ENCODE peak calls at places on chromosomes 16 and 17, in ten cellular contexts. Q, S, H, P, C, D, U, E, B and A are unnamed samples. For H3K4me1, the result is how much of the 10 kb centered on the place peaks cover.

GRCh38 chr17:1896243-1897163 is 66.7 kb downstream of the RPA1 start:
- DNase-seq in Q (no peak), S (no peak), H (no peak), P (no peak), C (no peak), D (no peak), U (no peak), E (no peak), B (no peak), A (no peak)

GRCh38 chr16:87321336-87322107 is 4.3 kb upstream of the C16orf95 start:
- DNase-seq in Q (no peak), S (no peak), H (no peak), P (no peak), C (no peak), D (no peak), U (no peak), E (no peak), B (no peak), A (no peak)

GRCh38 chr17:28402844-28403243 is 3.2 kb downstream of the SLC46A1 start:
- DNase-seq in Q (no peak), S (no peak), H (no peak), P (no peak), C (no peak), D (no peak), U (no peak), E (no peak), B (no peak), A (no peak)

GRCh38 chr16:12320298-12320706 is 343.8 kb downstream of the SNX29 start:
- DNase-seq in Q (no peak), S (no peak), H (no peak), P (no peak), C (no peak), D (no peak), U (no peak), E (peak), B (no peak), A (no peak)

GRCh38 chr16:85667261-85667660 is 21.5 kb downstream of the GINS2 start:
- DNase-seq in Q (no peak), S (no peak), H (peak), P (no peak), C (no peak), D (no peak), U (no peak), E (no peak), B (no peak), A (no peak)

GRCh38 chr16:31148896-31149295 is 970 bp downstream of the PRSS36 start:
- DNase-seq in Q (no peak), S (no peak), H (no peak), P (peak), C (no peak), D (no peak), U (no peak), E (no peak), B (no peak), A (no peak)

GRCh38 chr16:88702364-88703210 is 3.6 kb downstream of the RNF166 start:
- DNase-seq in Q (no peak), S (no peak), H (no peak), P (no peak), C (no peak), D (no peak), U (no peak), E (no peak), B (no peak), A (no peak)

GRCh38 chr17:40539711-40540411 is 25.4 kb downstream of the CCR7 start:
- DNase-seq in Q (no peak), S (no peak), H (no peak), P (peak), C (no peak), D (no peak), U (no peak), E (no peak), B (no peak), A (no peak)

GRCh38 chr17:50304781-50305404 is 30.6 kb downstream of the TMEM92 start:
- DNase-seq in Q (no peak), S (no peak), H (no peak), P (no peak), C (no peak), D (peak), U (no peak), E (peak), B (no peak), A (no peak)

GRCh38 chr16:30965436-30965835 is 7.9 kb downstream of the SETD1A start:
- DNase-seq in Q (no peak), S (no peak), H (no peak), P (no peak), C (no peak), D (no peak), U (no peak), E (no peak), B (no peak), A (no peak)

GRCh38 chr17:63446981-63447687 is 1.0 kb upstream of the CYB561 start:
- DNase-seq in Q (no peak), S (no peak), H (peak), P (peak), C (peak), D (peak), U (no peak), E (no peak), B (no peak), A (peak)

GRCh38 chr17:36921131-36921851 is 16.0 kb upstream of the LHX1 start:
- DNase-seq in Q (no peak), S (peak), H (no peak), P (no peak), C (no peak), D (peak), U (no peak), E (peak), B (no peak), A (no peak)

GRCh38 chr17:45429338-45430005 is 3.2 kb downstream of the ARHGAP27 start:
- DNase-seq in Q (no peak), S (no peak), H (peak), P (no peak), C (no peak), D (no peak), U (no peak), E (no peak), B (no peak), A (no peak)

GRCh38 chr16:30660424-30661251 is 2.4 kb downstream of the FBRS start:
- DNase-seq in Q (no peak), S (no peak), H (no peak), P (peak), C (no peak), D (no peak), U (no peak), E (peak), B (no peak), A (no peak)

GRCh38 chr17:29107933-29108805 is 65.2 kb downstream of the PIPOX start:
- DNase-seq in Q (peak), S (peak), H (no peak), P (no peak), C (no peak), D (no peak), U (no peak), E (no peak), B (no peak), A (peak)

GRCh38 chr17:50199211-50199633 is 2.2 kb downstream of the COL1A1 start:
- DNase-seq in Q (no peak), S (no peak), H (peak), P (peak), C (no peak), D (peak), U (no peak), E (no peak), B (no peak), A (no peak)

GRCh38 chr16:22628994-22629393 is 118.3 kb downstream of the NPIPB5 start:
- DNase-seq in Q (no peak), S (no peak), H (no peak), P (no peak), C (no peak), D (no peak), U (no peak), E (no peak), B (no peak), A (no peak)

GRCh38 chr16:68539704-68540370 is 746 bp downstream of the ZFP90 start:
- DNase-seq in Q (no peak), S (peak), H (no peak), P (no peak), C (no peak), D (peak), U (no peak), E (no peak), B (no peak), A (no peak)

GRCh38 chr16:593406-593805 is 3.5 kb downstream of the RAB40C start:
- DNase-seq in Q (peak), S (no peak), H (peak), P (peak), C (no peak), D (no peak), U (no peak), E (no peak), B (no peak), A (no peak)

GRCh38 chr16:3661922-3662321 is 7.4 kb downstream of the DNASE1 start:
- DNase-seq in Q (no peak), S (no peak), H (peak), P (peak), C (no peak), D (no peak), U (no peak), E (no peak), B (no peak), A (no peak)

GRCh38 chr16:72927199-72928088 is 120.5 kb downstream of the ZFHX3 start:
- DNase-seq in Q (peak), S (peak), H (peak), P (no peak), C (no peak), D (peak), U (no peak), E (peak), B (no peak), A (no peak)

GRCh38 chr16:56355786-56356275 is 69.5 kb downstream of the AMFR start:
- DNase-seq in Q (no peak), S (no peak), H (peak), P (peak), C (no peak), D (peak), U (no peak), E (no peak), B (no peak), A (no peak)

GRCh38 chr17:68456529-68457167 is 648 bp downstream of the WIPI1 start:
- DNase-seq in Q (peak), S (peak), H (peak), P (peak), C (peak), D (peak), U (peak), E (peak), B (no peak), A (peak)

GRCh38 chr17:57114085-57114673 is 29.1 kb downstream of the AKAP1 start:
- DNase-seq in Q (no peak), S (peak), H (no peak), P (no peak), C (peak), D (peak), U (no peak), E (peak), B (no peak), A (peak)

GRCh38 chr16:69138608-69139007 is 6.2 kb downstream of the UTP4 start:
- DNase-seq in Q (no peak), S (no peak), H (no peak), P (no peak), C (no peak), D (no peak), U (no peak), E (no peak), B (no peak), A (no peak)

GRCh38 chr16:86517652-86518258 is 7.4 kb downstream of the FOXF1 start:
- DNase-seq in Q (peak), S (peak), H (no peak), P (peak), C (peak), D (peak), U (no peak), E (peak), B (no peak), A (peak)

GRCh38 chr17:74738051-74738996 is 1.3 kb downstream of the RAB37 start:
- DNase-seq in Q (no peak), S (peak), H (no peak), P (peak), C (no peak), D (peak), U (no peak), E (no peak), B (no peak), A (peak)

GRCh38 chr17:74739227-74739831 is 2.3 kb downstream of the RAB37 start:
- DNase-seq in Q (no peak), S (no peak), H (no peak), P (peak), C (no peak), D (no peak), U (no peak), E (no peak), B (no peak), A (no peak)

GRCh38 chr17:74736423-74737298 is at the start of gene RAB37:
- DNase-seq in Q (no peak), S (peak), H (peak), P (peak), C (no peak), D (peak), U (no peak), E (no peak), B (no peak), A (peak)

GRCh38 chr17:74734256-74734655 is 2.8 kb upstream of the RAB37 start:
- DNase-seq in Q (no peak), S (no peak), H (no peak), P (no peak), C (no peak), D (no peak), U (no peak), E (no peak), B (no peak), A (no peak)

GRCh38 chr17:74737299-74738050 is 419 bp downstream of the RAB37 start:
- DNase-seq in Q (no peak), S (peak), H (no peak), P (peak), C (no peak), D (peak), U (no peak), E (no peak), B (no peak), A (no peak)
- TF ChIP-seq CTCF in Q (peak), S (peak), H (peak), P (no peak), C (no peak), D (peak), U (peak), E (peak), B (no peak), A (no peak)

DNA sequence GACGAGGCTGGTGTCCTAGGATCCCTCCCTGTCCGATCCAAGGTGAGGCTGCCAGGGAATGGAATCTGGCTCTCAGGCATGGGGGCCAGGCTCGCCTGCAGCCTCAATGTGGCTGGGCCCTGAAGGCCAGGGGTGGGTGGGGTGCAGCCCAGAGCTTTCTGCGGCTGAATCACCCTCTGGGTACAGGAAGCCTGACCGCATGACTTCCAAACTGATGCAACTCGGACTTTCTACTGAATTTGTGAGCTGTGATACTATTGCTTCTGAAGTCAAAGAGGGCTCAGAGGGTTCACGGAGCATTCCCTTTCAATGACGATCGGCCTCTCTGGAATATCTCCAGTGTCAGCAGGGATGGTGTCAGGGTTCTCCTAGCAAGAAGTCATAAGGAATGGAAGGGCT is 123.7 kb downstream of the METRNL start:
- DNase-seq in Q (peak), S (no peak), H (peak), P (peak), C (peak), D (peak), U (peak), E (peak), B (no peak), A (no peak)
- H3K4me1 ChIP-seq in Q (under half), S (under half), H (under half), P (under half), C (under half), D (under half), U (under half), E (under half), B (half or more), A (under half)

DNA sequence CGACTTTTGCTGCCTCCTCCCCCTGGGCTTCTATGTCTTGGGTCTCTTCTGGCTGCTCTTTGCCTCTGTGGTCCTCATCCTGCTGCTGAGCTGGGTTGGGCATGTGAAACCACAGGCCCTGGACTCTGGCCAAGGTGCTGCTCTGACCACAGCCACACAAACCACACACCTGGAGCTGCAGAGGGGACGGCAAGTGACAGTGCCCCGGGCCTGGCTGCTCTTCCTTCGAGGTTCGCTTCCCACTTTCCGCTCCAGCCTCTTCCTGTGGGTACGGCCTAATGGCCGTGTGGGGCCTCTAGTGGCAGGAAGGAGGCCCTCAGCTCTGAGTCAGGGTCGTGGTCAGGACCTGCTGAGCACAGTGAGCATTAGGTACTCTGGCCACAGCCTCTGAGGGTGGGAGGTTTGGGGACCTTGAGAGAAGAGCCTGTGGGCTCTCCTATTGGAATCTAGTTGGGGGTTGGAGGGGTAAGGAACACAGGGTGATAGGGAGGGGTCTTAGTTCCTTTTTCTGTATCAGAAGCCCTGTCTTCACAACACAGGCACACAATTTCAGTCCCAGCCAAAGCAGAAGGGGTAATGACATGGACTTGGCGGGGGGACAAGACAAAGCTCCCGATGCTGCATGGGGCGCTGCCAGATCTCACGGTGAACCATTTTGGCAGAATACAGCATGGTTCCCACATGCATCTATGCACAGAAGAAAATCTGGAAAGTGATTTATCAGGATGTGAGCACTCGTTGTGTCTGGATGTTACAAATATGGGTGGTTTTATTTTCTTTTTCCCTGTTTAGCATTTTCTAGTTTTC is 2.3 kb downstream of the GP1BA start:
- DNase-seq in Q (no peak), S (no peak), H (no peak), P (peak), C (no peak), D (peak), U (no peak), E (peak), B (no peak), A (peak)
- TF ChIP-seq CTCF in Q (no peak), S (no peak), H (peak), P (no peak), C (no peak), D (peak), U (no peak), E (peak), B (no peak), A (peak)

GRCh38 chr17:9700136-9700535 is 54.8 kb downstream of the USP43 start:
- DNase-seq in Q (no peak), S (no peak), H (no peak), P (no peak), C (no peak), D (no peak), U (no peak), E (no peak), B (no peak), A (no peak)
- H3K4me1 ChIP-seq in Q (under half), S (under half), H (under half), P (under half), C (under half), D (under half), U (under half), E (under half), B (under half), A (under half)

GRCh38 chr17:65027305-65027704 is 29.2 kb downstream of the GNA13 start:
- DNase-seq in Q (no peak), S (peak), H (no peak), P (no peak), C (no peak), D (peak), U (no peak), E (peak), B (no peak), A (no peak)
- TF ChIP-seq CTCF in Q (no peak), S (peak), H (peak), P (no peak), C (no peak), D (peak), U (no peak), E (peak), B (no peak), A (no peak)